ENCODE peak calls at places on chromosomes 7 and 10, in six cellular contexts. One of them, this sample, is unnamed.

GRCh38 chr10:21572578-21572977 is 38.5 kb downstream of the MLLT10 start:
- DNase-seq in mammary epithelial cell: no peak
- DNase-seq in activated CD4-positive, alpha-beta T cell treated with anti-CD3 and anti-CD28 coated beads, Interleukin-2, amount 10 ng/mL, durations not matched to agents 7 days and 5 days: no peak
- DNase-seq in mesendoderm: no peak
- DNase-seq in GM10248: no peak
- DNase-seq in Caki2: no peak
- DNase-seq in this sample: no peak

GRCh38 chr10:80506189-80506575 is 31.5 kb upstream of the SH2D4B start:
- DNase-seq in mammary epithelial cell: peak; percentile 90
- DNase-seq in activated CD4-positive, alpha-beta T cell treated with anti-CD3 and anti-CD28 coated beads, Interleukin-2, amount 10 ng/mL, durations not matched to agents 7 days and 5 days: no peak
- DNase-seq in mesendoderm: peak; percentile 97
- DNase-seq in GM10248: no peak
- DNase-seq in Caki2: peak; percentile 98
- DNase-seq in this sample: no peak

GRCh38 chr7:148327379-148327778 is 263.2 kb upstream of the C7orf33 start:
- DNase-seq in mammary epithelial cell: peak; percentile 83
- DNase-seq in activated CD4-positive, alpha-beta T cell treated with anti-CD3 and anti-CD28 coated beads, Interleukin-2, amount 10 ng/mL, durations not matched to agents 7 days and 5 days: no peak
- DNase-seq in mesendoderm: peak; percentile 85
- DNase-seq in GM10248: no peak
- DNase-seq in Caki2: peak; percentile 11
- DNase-seq in this sample: no peak

GRCh38 chr7:11341285-11341944 is 367.7 kb downstream of the PHF14 start:
- DNase-seq in mammary epithelial cell: no peak
- DNase-seq in activated CD4-positive, alpha-beta T cell treated with anti-CD3 and anti-CD28 coated beads, Interleukin-2, amount 10 ng/mL, durations not matched to agents 7 days and 5 days: no peak
- DNase-seq in mesendoderm: peak; percentile 59
- DNase-seq in GM10248: no peak
- DNase-seq in Caki2: no peak
- DNase-seq in this sample: no peak

GRCh38 chr10:133527779-133528271 is 662 bp downstream of the CYP2E1 start:
- DNase-seq in mammary epithelial cell: peak; percentile 13
- DNase-seq in activated CD4-positive, alpha-beta T cell treated with anti-CD3 and anti-CD28 coated beads, Interleukin-2, amount 10 ng/mL, durations not matched to agents 7 days and 5 days: no peak
- DNase-seq in mesendoderm: no peak
- DNase-seq in GM10248: no peak
- DNase-seq in Caki2: no peak
- DNase-seq in this sample: no peak

GRCh38 chr7:143479055-143479766 is 1.5 kb downstream of the TAS2R41 start:
- DNase-seq in mammary epithelial cell: no peak
- DNase-seq in activated CD4-positive, alpha-beta T cell treated with anti-CD3 and anti-CD28 coated beads, Interleukin-2, amount 10 ng/mL, durations not matched to agents 7 days and 5 days: no peak
- DNase-seq in mesendoderm: no peak
- DNase-seq in GM10248: no peak
- DNase-seq in Caki2: no peak
- DNase-seq in this sample: no peak

GRCh38 chr10:1266033-1266802 is 210.0 kb downstream of the WDR37 start:
- DNase-seq in mammary epithelial cell: no peak
- DNase-seq in activated CD4-positive, alpha-beta T cell treated with anti-CD3 and anti-CD28 coated beads, Interleukin-2, amount 10 ng/mL, durations not matched to agents 7 days and 5 days: no peak
- DNase-seq in mesendoderm: no peak
- DNase-seq in GM10248: no peak
- DNase-seq in Caki2: no peak
- DNase-seq in this sample: no peak

GRCh38 chr7:90320801-90321494 is at the start of gene FAM237B:
- DNase-seq in mammary epithelial cell: peak; percentile 42
- DNase-seq in activated CD4-positive, alpha-beta T cell treated with anti-CD3 and anti-CD28 coated beads, Interleukin-2, amount 10 ng/mL, durations not matched to agents 7 days and 5 days: no peak
- DNase-seq in mesendoderm: peak; percentile 21
- DNase-seq in GM10248: no peak
- DNase-seq in Caki2: no peak
- DNase-seq in this sample: no peak

GRCh38 chr10:17101257-17101909 is 28.2 kb downstream of the CUBN start:
- DNase-seq in mammary epithelial cell: no peak
- DNase-seq in activated CD4-positive, alpha-beta T cell treated with anti-CD3 and anti-CD28 coated beads, Interleukin-2, amount 10 ng/mL, durations not matched to agents 7 days and 5 days: no peak
- DNase-seq in mesendoderm: no peak
- DNase-seq in GM10248: no peak
- DNase-seq in Caki2: peak; percentile 73
- DNase-seq in this sample: no peak

GRCh38 chr7:17528636-17529035 is 230.2 kb downstream of the AHR start:
- DNase-seq in mammary epithelial cell: peak; percentile 38
- DNase-seq in activated CD4-positive, alpha-beta T cell treated with anti-CD3 and anti-CD28 coated beads, Interleukin-2, amount 10 ng/mL, durations not matched to agents 7 days and 5 days: no peak
- DNase-seq in mesendoderm: no peak
- DNase-seq in GM10248: no peak
- DNase-seq in Caki2: no peak
- DNase-seq in this sample: no peak

GRCh38 chr7:105187302-105188169 is 173.5 kb downstream of the KMT2E start:
- DNase-seq in mammary epithelial cell: peak; percentile 72
- DNase-seq in activated CD4-positive, alpha-beta T cell treated with anti-CD3 and anti-CD28 coated beads, Interleukin-2, amount 10 ng/mL, durations not matched to agents 7 days and 5 days: no peak
- DNase-seq in mesendoderm: no peak
- DNase-seq in GM10248: peak; percentile 42
- DNase-seq in Caki2: no peak
- DNase-seq in this sample: no peak

GRCh38 chr7:45623740-45624391 is 49.7 kb downstream of the ADCY1 start:
- DNase-seq in mammary epithelial cell: no peak
- DNase-seq in activated CD4-positive, alpha-beta T cell treated with anti-CD3 and anti-CD28 coated beads, Interleukin-2, amount 10 ng/mL, durations not matched to agents 7 days and 5 days: no peak
- DNase-seq in mesendoderm: no peak
- DNase-seq in GM10248: no peak
- DNase-seq in Caki2: no peak
- DNase-seq in this sample: no peak

GRCh38 chr7:3943779-3944520 is 642.9 kb downstream of the SDK1 start:
- DNase-seq in mammary epithelial cell: no peak
- DNase-seq in activated CD4-positive, alpha-beta T cell treated with anti-CD3 and anti-CD28 coated beads, Interleukin-2, amount 10 ng/mL, durations not matched to agents 7 days and 5 days: no peak
- DNase-seq in mesendoderm: no peak
- DNase-seq in GM10248: no peak
- DNase-seq in Caki2: peak; percentile 82
- DNase-seq in this sample: peak; percentile 10